ENCODE peak calls at places on chromosomes 2 and 18, in four cellular contexts. O is heart left ventricle, P is sigmoid colon, X is NB4. I is an unnamed sample.

GRCh38 chr2:31065356-31065755 is 72.9 kb downstream of the GALNT14 start:
- DNase-seq in X (no peak), O (no peak), P (no peak), I (no peak)

GRCh38 chr2:109702250-109702985 is 88.3 kb downstream of the SOWAHC start:
- DNase-seq in P (peak), O (no peak), X (no peak), I (no peak)

GRCh38 chr2:134836986-134837385 is 1.4 kb upstream of the ACMSD start:
- DNase-seq in O (no peak), P (no peak), X (no peak), I (no peak)

GRCh38 chr2:88671786-88672427 is 19.6 kb upstream of the RPIA start:
- DNase-seq in P (no peak), O (no peak), X (peak), I (peak)

GRCh38 chr18:35991696-35992095 is 19.2 kb downstream of the RMP24 start:
- DNase-seq in O (no peak), X (no peak), P (no peak), I (no peak)

GRCh38 chr18:79586436-79587297 is 92.9 kb upstream of the CTDP1 start:
- DNase-seq in O (peak), P (peak), X (no peak), I (no peak)

GRCh38 chr2:218401834-218402370 is 2.2 kb downstream of the CTDSP1 start:
- DNase-seq in X (peak), O (no peak), P (peak), I (no peak)

GRCh38 chr18:55250729-55251128 is 291.5 kb upstream of the CCDC68 start:
- DNase-seq in P (no peak), O (no peak), X (no peak), I (no peak)

GRCh38 chr2:161237397-161238263 is 70.6 kb upstream of the PSMD14 start:
- DNase-seq in X (peak), O (peak), P (peak), I (peak)

GRCh38 chr18:58572181-58572580 is 56.7 kb downstream of the ALPK2 start:
- DNase-seq in P (peak), O (no peak), X (no peak), I (no peak)

GRCh38 chr2:64773461-64774118 is 119.9 kb upstream of the SERTAD2 start:
- DNase-seq in P (no peak), O (no peak), X (no peak), I (no peak)

GRCh38 chr18:34122724-34123334 is 101.9 kb downstream of the NOL4 start:
- DNase-seq in O (peak), X (peak), P (no peak), I (peak)

GRCh38 chr2:9488583-9489547 is 14.5 kb downstream of the IAH1 start:
- DNase-seq in P (no peak), X (no peak), O (no peak), I (no peak)

GRCh38 chr2:85133751-85134254 is 611 bp downstream of the TCF7L1 start:
- DNase-seq in X (peak), P (peak), O (peak), I (no peak)

GRCh38 chr2:110679337-110679707 is 1.5 kb upstream of the BUB1 start:
- DNase-seq in P (no peak), X (peak), O (no peak), I (peak)

GRCh38 chr2:8679827-8680731 is 1.8 kb upstream of the ID2 start:
- DNase-seq in X (no peak), P (peak), O (peak), I (peak)

GRCh38 chr2:44975571-44976450 is 33.4 kb downstream of the SIX2 start:
- DNase-seq in O (no peak), P (no peak), X (no peak), I (no peak)

GRCh38 chr2:56687169-56687568 is 503.4 kb downstream of the CCDC85A start:
- DNase-seq in X (no peak), O (no peak), P (no peak), I (no peak)
- TF ChIP-seq POLR2A in X (no peak), O (no peak), P (no peak), I (no peak)

GRCh38 chr2:202638710-202639109 is 3.9 kb downstream of the FAM117B start:
- DNase-seq in X (no peak), O (no peak), P (no peak), I (no peak)

GRCh38 chr2:202633470-202633869 is 1.3 kb upstream of the FAM117B start:
- DNase-seq in P (no peak), X (no peak), O (no peak), I (no peak)

GRCh38 chr2:202635441-202636296 is 900 bp downstream of the FAM117B start:
- DNase-seq in O (peak), X (peak), P (peak), I (peak)

GRCh38 chr2:202632682-202633081 is 2.1 kb upstream of the FAM117B start:
- DNase-seq in P (no peak), X (no peak), O (peak), I (peak)

GRCh38 chr2:202634556-202635440 is at the start of gene FAM117B:
- DNase-seq in O (peak), X (peak), P (peak), I (peak)
- TF ChIP-seq POLR2A in O (no peak), X (peak), P (peak), I (peak)

DNA sequence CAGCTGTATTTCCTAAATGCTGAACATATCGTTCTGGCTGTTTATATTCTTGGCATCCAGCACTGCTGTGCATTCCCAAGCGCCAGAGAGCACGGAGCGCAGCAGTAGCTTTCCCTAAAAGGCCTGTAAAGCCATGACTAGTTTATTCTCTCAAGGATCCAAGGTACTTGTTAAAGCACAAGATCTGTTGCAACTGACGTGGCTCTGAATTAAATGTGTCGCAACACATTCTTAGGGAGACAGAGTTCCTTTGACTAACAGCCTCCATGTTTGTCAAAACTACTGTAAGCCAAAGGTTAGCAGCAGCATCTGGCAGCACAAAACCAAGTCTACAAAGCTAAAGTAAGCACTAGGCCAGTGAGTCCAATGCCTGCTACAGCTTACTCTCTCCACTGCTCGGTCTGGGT is 188.6 kb upstream of the FN1 start:
- DNase-seq in O (no peak), P (peak), X (peak), I (no peak)
- TF ChIP-seq POLR2A in O (no peak), P (no peak), X (no peak), I (no peak)

GRCh38 chr18:48997985-48998831 is 47.4 kb upstream of the SMAD7 start:
- DNase-seq in X (peak), O (peak), P (peak), I (no peak)
- TF ChIP-seq POLR2A in X (no peak), O (no peak), P (no peak), I (no peak)

DNA sequence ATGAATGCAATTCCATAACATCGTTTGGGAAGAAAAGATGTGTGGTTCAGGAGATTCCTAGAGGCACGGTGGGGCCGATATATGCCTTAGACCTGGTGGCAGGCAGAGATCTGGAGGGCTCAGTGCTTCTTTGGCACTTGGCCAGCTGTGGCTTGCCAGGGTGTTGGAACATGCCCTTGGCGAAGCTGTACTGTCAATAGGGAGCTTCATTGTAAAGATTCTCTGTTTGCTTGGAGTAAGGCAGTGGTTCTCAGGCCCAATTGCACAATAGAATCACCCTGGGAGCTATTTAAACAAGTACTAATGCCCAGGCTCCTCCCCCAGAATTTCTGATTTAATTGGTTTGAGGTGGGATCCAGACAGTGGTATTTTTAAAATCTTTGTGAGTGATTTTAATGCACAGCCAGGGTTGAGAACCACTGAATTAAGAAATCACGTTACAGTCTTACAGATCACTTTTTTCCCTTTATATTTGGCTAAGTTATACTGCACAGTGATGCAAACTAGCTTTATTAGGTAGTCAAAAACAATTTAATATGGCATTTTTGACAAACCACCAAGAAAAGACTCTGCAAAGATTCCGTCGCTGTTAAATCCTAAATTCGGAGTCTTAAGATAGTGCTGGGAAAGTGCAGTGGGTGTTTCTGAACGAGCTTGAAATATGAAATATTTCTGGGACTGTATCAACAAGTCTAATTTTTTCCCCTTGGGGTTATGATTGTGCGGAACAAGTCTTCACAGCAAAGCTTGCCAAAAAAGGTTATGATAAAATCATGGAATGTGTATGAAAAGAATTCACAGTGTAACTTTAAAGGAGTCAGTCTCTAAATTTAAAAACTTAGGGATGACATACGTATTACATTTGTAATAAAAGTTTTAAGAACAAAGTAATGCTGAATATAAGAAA is 78.0 kb downstream of the CRIM1 start:
- DNase-seq in X (no peak), P (peak), O (peak), I (no peak)
- TF ChIP-seq POLR2A in X (no peak), P (no peak), O (no peak), I (no peak)

DNA sequence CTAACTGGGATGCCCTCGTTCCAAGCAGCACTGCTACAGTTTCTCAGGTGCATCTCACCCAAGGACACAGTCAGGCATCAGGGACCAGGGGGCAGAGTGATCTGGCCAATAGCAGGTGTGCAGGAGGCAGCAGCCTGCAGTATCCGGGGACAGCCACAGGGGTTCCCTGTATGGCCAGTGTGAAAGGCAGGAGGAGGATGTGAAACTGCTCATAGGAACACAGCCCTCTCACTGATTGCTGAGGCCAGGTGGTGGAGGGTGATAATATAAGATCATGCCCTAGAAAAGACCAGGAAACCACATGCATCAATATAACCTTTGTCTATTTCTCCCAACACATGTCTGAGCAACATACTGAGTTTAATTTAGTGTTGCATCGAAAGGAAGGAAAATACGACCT is 112.7 kb upstream of the TACR1 start:
- DNase-seq in P (no peak), O (no peak), X (peak), I (peak)
- TF ChIP-seq POLR2A in P (no peak), O (no peak), X (no peak), I (no peak)

I was measured in erythroblast.